ENCODE peak calls at places on chromosomes 12 and 14, in four cellular contexts. I, X, S and Z are unnamed samples.

GRCh38 chr14:36227344-36227743 is 50.8 kb upstream of the PTCSC3 start:
- DNase-seq in I (no peak), X (no peak), S (no peak), Z (no peak)

GRCh38 chr12:114747156-114747555 is 63.2 kb upstream of the TBX3 start:
- DNase-seq in I (no peak), X (no peak), S (peak), Z (no peak)

GRCh38 chr12:32789446-32789845 is 33.7 kb upstream of the YARS2 start:
- DNase-seq in I (no peak), X (no peak), S (no peak), Z (no peak)

GRCh38 chr14:49861581-49861922 is 9.0 kb upstream of the NEMF start:
- DNase-seq in I (peak), X (peak), S (peak), Z (no peak)

GRCh38 chr14:70785556-70785955 is 23.8 kb downstream of the MAP3K9 start:
- DNase-seq in I (no peak), X (no peak), S (no peak), Z (no peak)

GRCh38 chr12:27781680-27782079 is 1.6 kb upstream of the MANSC4 start:
- DNase-seq in I (no peak), X (no peak), S (peak), Z (no peak)

GRCh38 chr12:100717733-100718067 is 76.9 kb upstream of the ANO4 start:
- DNase-seq in I (no peak), X (no peak), S (no peak), Z (no peak)

GRCh38 chr12:95700316-95700785 is 90.2 kb downstream of the NTN4 start:
- DNase-seq in I (no peak), X (no peak), S (peak), Z (no peak)

DNA sequence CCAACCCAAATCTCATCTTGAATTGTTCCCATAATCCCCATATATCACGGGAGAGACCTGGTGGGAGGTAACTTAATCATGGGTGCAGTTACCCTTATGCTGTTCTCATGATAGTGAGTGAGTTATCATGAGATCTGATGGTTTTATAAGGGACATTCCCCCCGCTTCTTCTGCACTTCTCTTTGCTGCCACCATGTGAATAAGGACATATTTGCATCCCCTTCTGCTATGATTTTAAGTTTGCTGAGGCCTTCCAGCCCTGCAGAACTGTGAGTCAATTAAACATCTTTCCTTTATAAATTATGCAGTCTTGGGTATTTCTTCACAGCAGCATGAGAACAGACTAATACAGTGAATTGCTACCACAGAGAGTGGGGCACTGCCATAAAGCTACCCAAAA is 179.1 kb downstream of the LRIG3 start:
- DNase-seq in I (no peak), X (no peak), S (no peak), Z (no peak)
- TF ChIP-seq CTCF in I (no peak), X (no peak), S (peak), Z (peak)

DNA sequence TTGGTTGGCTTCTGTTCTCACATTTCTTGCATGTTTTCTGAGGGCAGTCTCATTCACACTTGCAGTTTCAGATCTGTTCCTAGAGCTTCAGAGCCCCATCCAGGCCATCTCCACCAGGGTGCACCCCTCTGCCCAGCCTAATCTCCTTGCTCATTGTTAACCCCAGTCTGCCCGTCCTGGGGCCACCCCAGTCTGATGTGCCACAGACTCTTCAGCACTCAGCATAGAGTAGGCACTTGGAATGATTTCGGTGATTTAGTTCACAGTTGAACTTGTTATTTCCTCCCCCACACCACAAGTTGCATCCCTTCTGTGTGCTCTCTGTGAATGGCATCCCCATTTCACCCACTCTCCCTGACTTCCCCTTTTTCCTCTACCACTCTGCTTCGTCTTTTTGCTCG is 41.3 kb downstream of the ANO6 start:
- DNase-seq in I (no peak), X (no peak), S (no peak), Z (no peak)
- TF ChIP-seq CTCF in I (no peak), X (no peak), S (no peak), Z (no peak)

GRCh38 chr14:61153436-61153835 is 127.7 kb downstream of the TMEM30B start:
- DNase-seq in I (no peak), X (no peak), S (peak), Z (no peak)
- TF ChIP-seq CTCF in I (no peak), X (no peak), S (no peak), Z (no peak)

DNA sequence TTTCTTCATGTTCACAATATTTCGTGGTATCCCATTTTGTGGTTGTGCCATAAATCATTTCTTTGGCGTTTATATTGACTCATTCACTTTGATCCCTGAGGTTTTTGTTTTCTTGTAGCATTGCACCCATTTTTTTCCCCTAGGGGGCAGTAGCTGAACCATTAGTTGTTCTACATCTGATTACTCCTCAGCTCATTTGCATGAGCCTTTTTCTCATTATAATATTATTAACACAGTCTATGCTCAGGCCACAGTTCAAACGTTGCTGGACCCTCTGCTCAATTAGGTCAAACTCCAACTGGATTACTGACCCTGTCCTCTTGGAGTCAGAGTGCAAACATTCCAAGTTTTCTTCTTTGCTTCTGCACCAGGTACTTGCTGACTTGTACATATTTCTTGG is 475.4 kb upstream of the SEL1L start:
- DNase-seq in I (no peak), X (no peak), S (no peak), Z (no peak)
- TF ChIP-seq CTCF in I (no peak), X (no peak), S (no peak), Z (peak)

GRCh38 chr14:24308342-24309124 is 756 bp upstream of the CIDEB start:
- DNase-seq in I (no peak), X (no peak), S (no peak), Z (no peak)
- TF ChIP-seq CTCF in I (no peak), X (no peak), S (no peak), Z (no peak)

DNA sequence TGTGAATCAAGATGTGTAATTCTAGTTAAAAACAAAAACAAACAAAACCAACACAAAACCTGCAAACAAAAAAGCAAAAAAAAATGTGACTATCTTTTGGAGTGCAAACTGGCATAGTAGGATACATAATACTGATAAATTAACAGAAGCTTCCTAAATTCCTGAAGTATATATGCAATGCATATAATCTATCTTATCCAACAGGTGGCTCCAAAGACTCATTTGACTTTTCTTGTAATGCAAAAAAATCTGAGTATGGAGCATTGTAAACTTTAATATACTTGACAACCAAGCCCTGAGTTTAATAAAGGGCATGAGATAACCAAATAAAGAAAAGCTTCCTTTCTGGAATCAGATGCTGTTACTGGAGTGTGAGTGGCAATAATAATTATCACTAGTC is 1003.6 kb downstream of the FSCB start:
- DNase-seq in I (no peak), X (no peak), S (no peak), Z (peak)
- TF ChIP-seq CTCF in I (peak), X (no peak), S (no peak), Z (peak)

DNA sequence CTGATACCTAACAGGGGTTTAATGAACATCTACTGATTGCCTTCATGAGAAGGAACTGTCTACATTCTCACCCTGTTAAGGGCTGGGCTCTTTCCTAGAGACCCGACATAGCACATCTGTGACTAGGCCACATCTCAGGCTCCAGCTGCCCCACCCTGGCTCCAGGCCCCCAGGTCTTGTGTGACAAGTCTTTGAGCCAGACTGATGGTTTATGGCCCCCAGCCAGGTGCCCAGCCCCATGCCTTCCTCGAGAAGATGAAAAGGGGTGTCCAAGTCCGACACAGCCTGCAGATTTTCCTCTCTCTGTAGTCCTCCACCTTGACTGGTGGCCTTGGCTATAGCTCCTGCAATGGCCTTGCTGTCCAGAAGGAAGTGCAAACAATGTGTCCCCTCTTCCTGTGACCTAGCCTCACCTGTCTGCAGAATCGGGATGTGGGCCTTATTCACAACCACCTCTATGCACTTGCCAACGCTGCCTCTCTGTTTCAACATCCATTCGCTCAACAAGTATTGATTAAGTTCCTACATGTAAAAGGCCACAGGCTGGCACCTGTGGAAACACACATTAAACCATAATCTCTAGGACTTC is 4.2 kb downstream of the ACTN1 start:
- DNase-seq in I (no peak), X (no peak), S (no peak), Z (no peak)
- TF ChIP-seq CTCF in I (no peak), X (no peak), S (no peak), Z (no peak)

DNA sequence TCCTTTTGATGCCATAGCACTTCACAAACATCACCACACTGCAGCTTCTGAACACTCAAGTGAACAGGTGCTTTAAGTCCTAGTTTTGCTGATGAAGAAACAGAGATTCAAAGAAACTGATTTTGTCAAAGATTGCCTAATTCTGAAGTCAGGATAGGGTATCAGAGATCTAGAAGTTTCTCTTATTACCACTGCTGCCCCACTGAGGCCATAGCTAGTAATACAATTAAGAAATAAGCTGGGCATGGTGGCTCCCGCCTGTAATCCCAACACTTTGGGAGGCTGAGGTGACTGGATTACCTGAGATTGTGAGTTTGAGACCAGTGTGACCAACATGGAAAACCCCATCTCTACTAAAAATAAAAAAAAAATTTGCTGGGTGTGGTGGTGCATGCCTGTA is 458.3 kb upstream of the SEL1L start:
- DNase-seq in I (peak), X (no peak), S (no peak), Z (no peak)
- TF ChIP-seq CTCF in I (peak), X (no peak), S (no peak), Z (no peak)

DNA sequence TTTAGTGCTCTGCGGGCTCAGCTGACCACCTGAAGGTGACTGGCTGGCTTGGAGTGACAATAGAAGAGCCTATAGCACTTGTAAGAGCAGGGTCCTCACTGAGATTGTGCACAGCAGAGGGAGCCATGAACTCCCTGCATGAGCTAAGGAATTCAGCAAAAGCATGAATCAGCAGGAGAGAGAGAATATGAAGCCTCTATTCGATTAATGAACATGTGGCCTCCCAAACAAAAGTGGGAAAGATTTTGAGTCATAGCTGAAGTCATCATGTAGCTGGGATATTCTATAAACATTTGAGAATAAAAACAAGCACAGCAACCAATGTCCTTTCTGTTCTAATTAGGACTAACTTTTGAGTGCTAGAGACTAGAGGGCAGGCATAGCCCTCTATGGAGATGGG is 626.6 kb downstream of the DIO2 start:
- DNase-seq in I (peak), X (no peak), S (peak), Z (no peak)
- TF ChIP-seq CTCF in I (no peak), X (no peak), S (peak), Z (no peak)

DNA sequence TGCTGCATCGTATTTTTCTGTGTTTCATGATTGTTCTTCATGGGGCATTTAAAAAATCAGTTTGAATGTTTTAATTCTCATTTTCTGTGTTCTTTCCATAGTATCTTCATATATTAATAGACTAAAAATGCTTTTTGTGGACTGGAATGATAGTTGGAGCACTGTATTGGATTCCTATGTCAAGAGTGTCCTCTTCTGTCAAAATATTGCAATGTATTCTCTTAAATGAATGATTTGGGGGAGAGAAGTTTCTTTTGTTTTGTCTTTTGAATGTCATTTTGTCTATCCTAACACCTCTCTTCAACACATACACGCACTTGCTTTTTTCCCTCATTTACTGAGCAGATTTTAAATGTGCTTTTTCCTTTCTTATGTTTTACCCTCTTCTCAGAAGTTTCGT is 4.7 kb upstream of the EIF2S3B start:
- DNase-seq in I (no peak), X (no peak), S (no peak), Z (peak)
- TF ChIP-seq CTCF in I (no peak), X (peak), S (peak), Z (peak)